ENCODE peak calls at places on chromosome 1, in seven cellular contexts. G is HFF-Myc, N is lower lobe of right lung, S is foreskin fibroblast, D is transverse colon, H is AG04450, P is nephron progenitor cell. Z is an unnamed sample.
A peak's percentile ranks its signal among the peaks of the same experiment; 100 is the strongest.

GRCh38 chr1:240909701-240910457 is 297.9 kb upstream of the GREM2 start:
- DNase-seq in G (no peak), N (no peak), S (no peak), D (no peak), H (no peak), P (no peak), Z (no peak)

GRCh38 chr1:227944931-227945890 is 2.5 kb downstream of the WNT9A start:
- DNase-seq in G (no peak), N (no peak), S (no peak), D (no peak), H (no peak), P (peak; percentile 55), Z (no peak)

GRCh38 chr1:226708342-226708780 is 30.7 kb downstream of the ITPKB start:
- DNase-seq in G (peak; percentile 90), N (no peak), S (peak; percentile 91), D (no peak), H (peak; percentile 51), P (no peak), Z (no peak)

GRCh38 chr1:11918779-11919519 is 7.3 kb downstream of the KIAA2013 start:
- DNase-seq in G (no peak), N (no peak), S (peak; percentile 78), D (no peak), H (peak; percentile 57), P (no peak), Z (no peak)

GRCh38 chr1:95409901-95410300 is 175.9 kb downstream of the RWDD3 start:
- DNase-seq in G (no peak), N (no peak), S (no peak), D (no peak), H (no peak), P (no peak), Z (no peak)

GRCh38 chr1:92502247-92502646 is 15.5 kb upstream of the GFI1 start:
- DNase-seq in G (no peak), N (no peak), S (no peak), D (no peak), H (peak; percentile 7), P (no peak), Z (no peak)

GRCh38 chr1:171754381-171754705 is 12.5 kb upstream of the VAMP4 start:
- DNase-seq in G (peak; percentile 77), N (no peak), S (peak; percentile 84), D (no peak), H (peak; percentile 85), P (no peak), Z (no peak)

GRCh38 chr1:51736702-51737101 is 119.8 kb downstream of the OSBPL9 start:
- DNase-seq in G (no peak), N (no peak), S (peak; percentile 26), D (no peak), H (peak; percentile 8), P (no peak), Z (no peak)

GRCh38 chr1:109398343-109399225 is 866 bp upstream of the SORT1 start:
- DNase-seq in G (no peak), N (no peak), S (no peak), D (no peak), H (no peak), P (no peak), Z (no peak)

GRCh38 chr1:61343623-61344257 is 261.4 kb downstream of the NFIA start:
- DNase-seq in G (no peak), N (no peak), S (no peak), D (no peak), H (no peak), P (no peak), Z (no peak)
- TF ChIP-seq CTCF in G (no peak), N (no peak), S (no peak), D (no peak), H (no peak), P (no peak), Z (no peak)

GRCh38 chr1:43666608-43667007 is 16.7 kb downstream of the KDM4A start:
- DNase-seq in G (no peak), N (no peak), S (no peak), D (no peak), H (no peak), P (no peak), Z (no peak)

GRCh38 chr1:43660355-43660754 is 10.4 kb downstream of the KDM4A start:
- DNase-seq in G (no peak), N (no peak), S (no peak), D (no peak), H (no peak), P (no peak), Z (no peak)

GRCh38 chr1:43659785-43660184 is 9.8 kb downstream of the KDM4A start:
- DNase-seq in G (no peak), N (no peak), S (no peak), D (no peak), H (no peak), P (no peak), Z (no peak)

GRCh38 chr1:43668956-43669355 is 19.0 kb downstream of the KDM4A start:
- DNase-seq in G (no peak), N (no peak), S (peak; percentile 39), D (no peak), H (no peak), P (no peak), Z (no peak)

GRCh38 chr1:43664369-43664768 is 14.4 kb downstream of the KDM4A start:
- DNase-seq in G (no peak), N (no peak), S (no peak), D (no peak), H (no peak), P (no peak), Z (no peak)
- TF ChIP-seq CTCF in G (no peak), N (no peak), S (no peak), D (no peak), H (no peak), P (no peak), Z (no peak)

GRCh38 chr1:246003442-246003730 is 503.7 kb downstream of the SMYD3 start:
- DNase-seq in G (no peak), N (no peak), S (no peak), D (no peak), H (no peak), P (no peak), Z (no peak)
- TF ChIP-seq CTCF in G (no peak), N (no peak), S (no peak), D (no peak), H (no peak), P (peak; percentile 23), Z (peak; percentile 34)

DNA sequence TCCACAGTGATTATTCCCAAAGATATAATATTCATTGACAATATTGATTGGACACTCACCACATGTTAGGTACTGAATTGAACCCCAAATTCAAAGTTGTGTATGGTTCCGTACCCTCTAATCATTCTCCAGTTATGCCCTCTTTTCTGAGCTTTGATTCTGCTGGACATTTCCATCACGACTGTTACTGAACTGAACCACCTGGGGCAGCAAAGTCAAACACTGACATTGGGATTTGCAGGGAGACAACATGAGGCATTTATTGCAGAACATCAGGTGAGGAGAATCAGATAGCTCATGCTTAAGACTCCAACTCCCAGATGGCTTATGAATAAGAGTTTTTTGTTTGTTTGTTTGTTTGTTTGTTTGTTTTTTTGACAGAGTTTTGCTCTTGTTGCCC is 420.9 kb downstream of the DISC1 start:
- DNase-seq in G (no peak), N (no peak), S (no peak), D (no peak), H (no peak), P (no peak), Z (no peak)
- TF ChIP-seq CTCF in G (peak; percentile 23), N (no peak), S (peak; percentile 4), D (no peak), H (peak; percentile 15), P (no peak), Z (no peak)

DNA sequence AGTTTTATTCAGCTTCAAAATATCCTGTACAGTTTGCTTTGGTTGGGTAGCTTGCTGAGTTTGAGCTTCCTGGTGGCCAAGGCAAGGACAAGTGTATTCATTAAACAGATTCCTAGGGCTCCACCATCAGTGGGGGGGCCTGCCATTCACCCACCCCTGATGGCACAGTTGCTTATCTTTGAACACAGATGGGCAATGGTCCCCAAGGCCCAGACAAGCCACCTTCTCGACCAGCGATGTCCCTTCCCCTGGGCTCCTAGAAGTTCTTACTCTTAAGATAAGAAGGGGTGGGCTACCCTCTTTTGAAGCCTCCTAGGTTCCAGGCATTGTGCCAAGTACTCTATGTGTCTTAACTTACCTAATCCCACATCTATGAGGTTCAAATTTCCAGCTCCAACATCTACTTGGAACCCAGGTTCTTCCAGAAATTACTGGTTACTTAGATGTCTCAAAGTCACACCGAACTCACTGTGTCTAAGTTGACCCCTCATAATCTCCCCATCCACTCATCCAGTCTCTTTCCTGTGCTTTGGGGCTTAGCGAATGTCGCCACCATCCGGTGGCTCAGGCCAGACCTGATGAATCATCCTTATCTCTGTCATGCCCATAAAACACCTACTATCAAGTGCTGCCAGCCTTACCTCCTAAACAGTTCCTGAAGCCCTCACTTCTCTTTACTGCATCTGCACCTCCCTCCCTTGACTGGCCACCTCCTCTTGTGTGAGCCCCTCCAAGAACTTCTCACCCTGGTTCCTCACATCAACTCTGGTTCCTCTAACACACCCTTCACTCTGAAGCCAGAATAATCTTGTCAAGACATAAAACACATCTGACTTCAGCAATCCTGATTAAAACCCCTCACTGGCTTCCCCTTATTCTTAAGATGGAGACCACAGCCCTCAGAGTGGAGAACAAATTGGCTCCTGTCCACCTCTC is 50.1 kb downstream of the KLHDC7A start:
- DNase-seq in G (no peak), N (no peak), S (no peak), D (peak; percentile 31), H (no peak), P (no peak), Z (peak; percentile 6)
- TF ChIP-seq CTCF in G (no peak), N (no peak), S (no peak), D (peak; percentile 16), H (no peak), P (no peak), Z (no peak)

DNA sequence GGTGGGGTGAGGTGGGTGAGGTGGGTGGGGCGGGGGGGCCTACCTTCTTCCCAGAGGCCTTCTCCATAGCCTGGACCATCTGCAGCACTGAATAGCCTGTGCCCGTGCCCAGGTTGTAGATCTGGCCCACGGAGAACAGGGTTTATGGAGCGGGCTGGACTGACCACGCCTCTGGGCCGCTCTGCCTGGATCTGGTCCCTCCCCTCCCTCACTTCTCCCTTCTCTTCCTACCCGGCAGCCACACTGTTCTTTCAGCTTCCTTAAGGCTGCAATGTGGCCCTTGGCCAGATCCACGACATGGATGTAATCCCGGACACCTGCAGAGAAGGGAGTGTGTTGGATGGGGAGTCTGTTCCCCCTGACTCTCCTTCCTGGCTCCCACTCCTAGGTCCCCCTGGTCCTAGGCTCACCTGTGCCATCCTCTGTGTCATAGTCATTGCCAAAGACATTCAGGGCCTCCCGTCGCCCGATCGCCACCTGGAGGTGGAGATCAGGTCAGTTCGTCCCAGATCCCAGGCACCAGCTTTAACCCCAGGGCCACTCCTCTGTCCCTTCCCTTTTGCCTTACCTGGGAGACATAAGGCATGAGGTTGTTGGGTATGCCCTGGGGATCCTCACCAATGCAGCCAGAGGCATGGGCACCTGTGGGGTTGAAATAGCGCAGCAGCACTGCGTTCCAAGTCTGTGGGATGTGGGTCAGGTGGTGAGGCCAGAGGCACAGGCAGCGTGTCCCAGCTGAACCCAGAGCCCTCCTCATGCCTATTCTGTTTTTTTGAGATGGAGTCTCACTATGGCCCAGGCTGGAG is 3.9 kb downstream of the GALE start:
- DNase-seq in G (no peak), N (no peak), S (no peak), D (peak; percentile 64), H (no peak), P (no peak), Z (no peak)
- TF ChIP-seq CTCF in G (no peak), N (no peak), S (no peak), D (peak; percentile 44), H (no peak), P (no peak), Z (no peak)

GRCh38 chr1:90834354-90835171 is 117.5 kb upstream of the BARHL2 start:
- DNase-seq in G (no peak), N (no peak), S (no peak), D (no peak), H (no peak), P (no peak), Z (no peak)
- TF ChIP-seq CTCF in G (no peak), N (no peak), S (no peak), D (no peak), H (no peak), P (no peak), Z (no peak)

Z was measured in mesothelial cell of epicardium.